ENCODE peak calls at places on chromosomes 11 and 22, in ten cellular contexts. S is stimulated activated CD4-positive, alpha-beta T cell treated with anti-CD3 and anti-CD28 coated beads, Interleukin-12 subunit alpha, Interleukin-12 subunit beta, amount 100 ng/mL, for 24 hours; R is NB4; W is NCI-H524 treated with DMSO at 0.1 percent for 48 hours; M is astrocyte of the spinal cord; A is activated T-helper 1 cell treated with Interleukin-2 at 50 U/mL for 16 hours; G is NCI-H1436 treated with DMSO at 0.1 percent for 48 hours; I is LoVo; T is activated CD4-positive, CD25-positive, alpha-beta regulatory T cell treated with anti-CD3 and anti-CD28 coated beads, Interleukin-2, amount 50 U/mL, for 72 hours; O is activated CD8-positive, alpha-beta memory T cell treated with anti-CD3 and anti-CD28 coated beads, Interleukin-2, amount 10 ng/mL, durations not matched to agents 7 days and 5 days. U is an unnamed sample.
A peak's percentile ranks its signal among the peaks of the same experiment; 100 is the strongest.

GRCh38 chr11:18379201-18379600 is 15.2 kb upstream of the LDHA start:
- DNase-seq in S (no peak), R (no peak), W (no peak), M (no peak), A (no peak), G (no peak), I (no peak), T (no peak), O (no peak), U (no peak)

GRCh38 chr11:47904048-47904447 is 55.9 kb upstream of the NUP160 start:
- DNase-seq in S (no peak), R (no peak), W (no peak), M (no peak), A (no peak), G (no peak), I (no peak), T (no peak), O (no peak), U (no peak)

GRCh38 chr22:32473388-32473952 is 1.1 kb upstream of the FBXO7 start:
- DNase-seq in S (no peak), R (peak; percentile 77), W (peak; percentile 23), M (peak; percentile 76), A (no peak), G (no peak), I (peak; percentile 48), T (no peak), O (peak; percentile 67), U (peak; percentile 67)

GRCh38 chr11:26734706-26735105 is 12.8 kb upstream of the SLC5A12 start:
- DNase-seq in S (no peak), R (no peak), W (no peak), M (no peak), A (no peak), G (no peak), I (no peak), T (no peak), O (no peak), U (no peak)

GRCh38 chr11:65432133-65432650 is 9.6 kb downstream of the NEAT1 start:
- DNase-seq in S (no peak), R (no peak), W (no peak), M (no peak), A (no peak), G (no peak), I (no peak), T (no peak), O (no peak), U (no peak)

GRCh38 chr22:31631381-31631780 is 30.6 kb downstream of the PISD start:
- DNase-seq in S (no peak), R (no peak), W (no peak), M (no peak), A (no peak), G (no peak), I (no peak), T (no peak), O (no peak), U (no peak)

GRCh38 chr11:91296628-91297027 is 928.0 kb upstream of the FAT3 start:
- DNase-seq in S (no peak), R (peak; percentile 14), W (no peak), M (peak; percentile 36), A (no peak), G (no peak), I (no peak), T (no peak), O (no peak), U (no peak)

GRCh38 chr11:57567210-57567511 is 311 bp downstream of the UBE2L6 start:
- DNase-seq in S (no peak), R (no peak), W (no peak), M (peak; percentile 13), A (no peak), G (no peak), I (no peak), T (no peak), O (peak; percentile 68), U (no peak)

GRCh38 chr11:47233989-47234668 is 14.5 kb downstream of the ACP2 start:
- DNase-seq in S (no peak), R (peak; percentile 61), W (no peak), M (peak; percentile 68), A (no peak), G (no peak), I (no peak), T (no peak), O (no peak), U (peak; percentile 57)

GRCh38 chr11:36019722-36020121 is 75.9 kb downstream of the LDLRAD3 start:
- DNase-seq in S (no peak), R (no peak), W (no peak), M (no peak), A (no peak), G (no peak), I (no peak), T (no peak), O (no peak), U (no peak)

GRCh38 chr11:61572913-61573312 is 8.0 kb downstream of the SYT7 start:
- DNase-seq in S (no peak), R (no peak), W (no peak), M (no peak), A (no peak), G (no peak), I (no peak), T (no peak), O (no peak), U (no peak)

GRCh38 chr22:29587938-29588699 is 7.2 kb upstream of the NIPSNAP1 start:
- DNase-seq in S (no peak), R (peak; percentile 36), W (no peak), M (peak; percentile 80), A (no peak), G (no peak), I (no peak), T (no peak), O (no peak), U (no peak)

GRCh38 chr11:78708388-78708787 is 133.7 kb upstream of the NARS2 start:
- DNase-seq in S (no peak), R (no peak), W (no peak), M (no peak), A (no peak), G (no peak), I (no peak), T (no peak), O (no peak), U (no peak)

GRCh38 chr11:121533556-121534050 is 80.8 kb upstream of the SORL1-AS1 start:
- DNase-seq in S (no peak), R (no peak), W (peak; percentile 45), M (no peak), A (no peak), G (no peak), I (no peak), T (no peak), O (no peak), U (no peak)

GRCh38 chr11:119367661-119368120 is 13.8 kb downstream of the USP2 start:
- DNase-seq in S (no peak), R (peak; percentile 95), W (no peak), M (no peak), A (no peak), G (no peak), I (no peak), T (no peak), O (no peak), U (no peak)

GRCh38 chr11:132186193-132186592 is 815.8 kb downstream of the NTM start:
- DNase-seq in S (no peak), R (no peak), W (no peak), M (no peak), A (no peak), G (no peak), I (no peak), T (no peak), O (no peak), U (no peak)

GRCh38 chr11:269146-269890 is 8.9 kb upstream of the NLRP6 start:
- DNase-seq in S (no peak), R (peak; percentile 94), W (no peak), M (no peak), A (no peak), G (no peak), I (peak; percentile 30), T (peak; percentile 46), O (peak; percentile 80), U (peak; percentile 94)

GRCh38 chr11:47305734-47306483 is 36.0 kb downstream of the MADD start:
- DNase-seq in S (no peak), R (no peak), W (peak; percentile 86), M (no peak), A (no peak), G (no peak), I (no peak), T (no peak), O (no peak), U (no peak)

GRCh38 chr22:19430890-19431541 is 517 bp downstream of the HIRA start:
- DNase-seq in S (no peak), R (peak; percentile 60), W (no peak), M (peak; percentile 35), A (no peak), G (no peak), I (peak; percentile 38), T (peak; percentile 56), O (peak; percentile 62), U (no peak)

GRCh38 chr11:83574516-83574915 is 288.3 kb upstream of the CCDC90B start:
- DNase-seq in S (no peak), R (no peak), W (no peak), M (no peak), A (no peak), G (no peak), I (no peak), T (no peak), O (no peak), U (no peak)